ENCODE peak calls at places on chromosomes 3 and 15, in seven cellular contexts. One of them, this sample, is unnamed.

GRCh38 chr3:61194892-61195538 is 56.2 kb downstream of the FHIT start:
- DNase-seq in endodermal cell: no peak
- DNase-seq in CD8-positive, alpha-beta T cell: no peak
- DNase-seq in fibroblast of lung: no peak
- DNase-seq in left ventricle myocardium inferior: no peak
- DNase-seq in heart right ventricle: no peak
- DNase-seq in OCI-LY7: no peak
- DNase-seq in this sample: no peak

GRCh38 chr3:133703915-133704314 is 42.2 kb upstream of the TOPBP1 start:
- DNase-seq in endodermal cell: peak
- DNase-seq in CD8-positive, alpha-beta T cell: no peak
- DNase-seq in fibroblast of lung: no peak
- DNase-seq in left ventricle myocardium inferior: no peak
- DNase-seq in heart right ventricle: no peak
- DNase-seq in OCI-LY7: no peak
- DNase-seq in this sample: no peak

GRCh38 chr3:132161608-132162007 is 126.8 kb upstream of the CPNE4 start:
- DNase-seq in endodermal cell: peak
- DNase-seq in CD8-positive, alpha-beta T cell: no peak
- DNase-seq in fibroblast of lung: no peak
- DNase-seq in left ventricle myocardium inferior: no peak
- DNase-seq in heart right ventricle: no peak
- DNase-seq in OCI-LY7: no peak
- DNase-seq in this sample: no peak

GRCh38 chr3:126340596-126340942 is 16.6 kb downstream of the KLF15 start:
- DNase-seq in endodermal cell: no peak
- DNase-seq in CD8-positive, alpha-beta T cell: no peak
- DNase-seq in fibroblast of lung: no peak
- DNase-seq in left ventricle myocardium inferior: peak
- DNase-seq in heart right ventricle: no peak
- DNase-seq in OCI-LY7: no peak
- DNase-seq in this sample: peak

GRCh38 chr15:57924536-57924935 is 141.0 kb downstream of the ALDH1A2 start:
- DNase-seq in endodermal cell: no peak
- DNase-seq in CD8-positive, alpha-beta T cell: no peak
- DNase-seq in fibroblast of lung: no peak
- DNase-seq in left ventricle myocardium inferior: no peak
- DNase-seq in heart right ventricle: no peak
- DNase-seq in OCI-LY7: no peak
- DNase-seq in this sample: no peak

GRCh38 chr3:122520861-122521260 is 6.1 kb upstream of the KPNA1 start:
- DNase-seq in endodermal cell: no peak
- DNase-seq in CD8-positive, alpha-beta T cell: no peak
- DNase-seq in fibroblast of lung: no peak
- DNase-seq in left ventricle myocardium inferior: no peak
- DNase-seq in heart right ventricle: no peak
- DNase-seq in OCI-LY7: no peak
- DNase-seq in this sample: no peak

GRCh38 chr3:14525685-14526631 is 14.2 kb downstream of the GRIP2 start:
- DNase-seq in endodermal cell: peak
- DNase-seq in CD8-positive, alpha-beta T cell: no peak
- DNase-seq in fibroblast of lung: peak
- DNase-seq in left ventricle myocardium inferior: no peak
- DNase-seq in heart right ventricle: no peak
- DNase-seq in OCI-LY7: no peak
- DNase-seq in this sample: no peak

GRCh38 chr15:80856400-80856799 is 77.2 kb downstream of the CEMIP start:
- DNase-seq in endodermal cell: peak
- DNase-seq in CD8-positive, alpha-beta T cell: no peak
- DNase-seq in fibroblast of lung: no peak
- DNase-seq in left ventricle myocardium inferior: no peak
- DNase-seq in heart right ventricle: no peak
- DNase-seq in OCI-LY7: peak
- DNase-seq in this sample: no peak

GRCh38 chr3:172626241-172626640 is 84.6 kb downstream of the NCEH1 start:
- DNase-seq in endodermal cell: no peak
- DNase-seq in CD8-positive, alpha-beta T cell: no peak
- DNase-seq in fibroblast of lung: peak
- DNase-seq in left ventricle myocardium inferior: no peak
- DNase-seq in heart right ventricle: no peak
- DNase-seq in OCI-LY7: no peak
- DNase-seq in this sample: no peak

GRCh38 chr3:169528289-169528688 is 135.2 kb downstream of the MECOM start:
- DNase-seq in endodermal cell: no peak
- DNase-seq in CD8-positive, alpha-beta T cell: no peak
- DNase-seq in fibroblast of lung: peak
- DNase-seq in left ventricle myocardium inferior: no peak
- DNase-seq in heart right ventricle: no peak
- DNase-seq in OCI-LY7: no peak
- DNase-seq in this sample: no peak

GRCh38 chr3:12999147-13000140 is 73.8 kb downstream of the IQSEC1 start:
- DNase-seq in endodermal cell: no peak
- DNase-seq in CD8-positive, alpha-beta T cell: no peak
- DNase-seq in fibroblast of lung: peak
- DNase-seq in left ventricle myocardium inferior: peak
- DNase-seq in heart right ventricle: peak
- DNase-seq in OCI-LY7: peak
- DNase-seq in this sample: no peak

GRCh38 chr15:31457631-31458526 is 131.2 kb downstream of the KLF13 start:
- DNase-seq in endodermal cell: peak
- DNase-seq in CD8-positive, alpha-beta T cell: no peak
- DNase-seq in fibroblast of lung: peak
- DNase-seq in left ventricle myocardium inferior: no peak
- DNase-seq in heart right ventricle: no peak
- DNase-seq in OCI-LY7: peak
- DNase-seq in this sample: no peak

GRCh38 chr3:81277853-81278252 is 483.6 kb downstream of the GBE1 start:
- DNase-seq in endodermal cell: no peak
- DNase-seq in CD8-positive, alpha-beta T cell: no peak
- DNase-seq in fibroblast of lung: peak
- DNase-seq in left ventricle myocardium inferior: no peak
- DNase-seq in heart right ventricle: no peak
- DNase-seq in OCI-LY7: no peak
- DNase-seq in this sample: no peak

GRCh38 chr3:14364580-14365292 is 37.7 kb upstream of the SLC6A6 start:
- DNase-seq in endodermal cell: no peak
- DNase-seq in CD8-positive, alpha-beta T cell: no peak
- DNase-seq in fibroblast of lung: no peak
- DNase-seq in left ventricle myocardium inferior: no peak
- DNase-seq in heart right ventricle: no peak
- DNase-seq in OCI-LY7: no peak
- DNase-seq in this sample: no peak

GRCh38 chr3:46482632-46483311 is 15.0 kb upstream of the RTP3 start:
- DNase-seq in endodermal cell: peak
- DNase-seq in CD8-positive, alpha-beta T cell: no peak
- DNase-seq in fibroblast of lung: peak
- DNase-seq in left ventricle myocardium inferior: no peak
- DNase-seq in heart right ventricle: no peak
- DNase-seq in OCI-LY7: no peak
- DNase-seq in this sample: no peak

GRCh38 chr15:91538782-91539181 is 314.7 kb upstream of the SLCO3A1 start:
- DNase-seq in endodermal cell: no peak
- DNase-seq in CD8-positive, alpha-beta T cell: no peak
- DNase-seq in fibroblast of lung: no peak
- DNase-seq in left ventricle myocardium inferior: no peak
- DNase-seq in heart right ventricle: no peak
- DNase-seq in OCI-LY7: no peak
- DNase-seq in this sample: no peak

GRCh38 chr3:34696831-34697230 is 898.4 kb downstream of the PDCD6IP start:
- DNase-seq in endodermal cell: no peak
- DNase-seq in CD8-positive, alpha-beta T cell: no peak
- DNase-seq in fibroblast of lung: no peak
- DNase-seq in left ventricle myocardium inferior: no peak
- DNase-seq in heart right ventricle: no peak
- DNase-seq in OCI-LY7: no peak
- DNase-seq in this sample: no peak

GRCh38 chr3:182937293-182938051 is 42.9 kb downstream of the DCUN1D1 start:
- DNase-seq in endodermal cell: no peak
- DNase-seq in CD8-positive, alpha-beta T cell: no peak
- DNase-seq in fibroblast of lung: no peak
- DNase-seq in left ventricle myocardium inferior: no peak
- DNase-seq in heart right ventricle: no peak
- DNase-seq in OCI-LY7: peak
- DNase-seq in this sample: no peak

GRCh38 chr15:89093509-89093908 is 5.3 kb downstream of the ABHD2 start:
- DNase-seq in endodermal cell: no peak
- DNase-seq in CD8-positive, alpha-beta T cell: no peak
- DNase-seq in fibroblast of lung: no peak
- DNase-seq in left ventricle myocardium inferior: no peak
- DNase-seq in heart right ventricle: no peak
- DNase-seq in OCI-LY7: no peak
- DNase-seq in this sample: no peak
- H3K4me3 ChIP-seq in endodermal cell: no peak
- H3K4me3 ChIP-seq in CD8-positive, alpha-beta T cell: no peak
- H3K4me3 ChIP-seq in fibroblast of lung: no peak
- H3K4me3 ChIP-seq in left ventricle myocardium inferior: no peak
- H3K4me3 ChIP-seq in heart right ventricle: no peak
- H3K4me3 ChIP-seq in OCI-LY7: no peak
- H3K4me3 ChIP-seq in this sample: peak

GRCh38 chr3:187740446-187741399 is 4.5 kb downstream of the BCL6 start:
- DNase-seq in endodermal cell: peak
- DNase-seq in CD8-positive, alpha-beta T cell: peak
- DNase-seq in fibroblast of lung: peak
- DNase-seq in left ventricle myocardium inferior: peak
- DNase-seq in heart right ventricle: peak
- DNase-seq in OCI-LY7: peak
- DNase-seq in this sample: peak

GRCh38 chr3:187739561-187740445 is 5.5 kb downstream of the BCL6 start:
- DNase-seq in endodermal cell: peak
- DNase-seq in CD8-positive, alpha-beta T cell: peak
- DNase-seq in fibroblast of lung: peak
- DNase-seq in left ventricle myocardium inferior: peak
- DNase-seq in heart right ventricle: peak
- DNase-seq in OCI-LY7: peak
- DNase-seq in this sample: peak

GRCh38 chr3:187743195-187744141 is 1.8 kb downstream of the BCL6 start:
- DNase-seq in endodermal cell: peak
- DNase-seq in CD8-positive, alpha-beta T cell: peak
- DNase-seq in fibroblast of lung: peak
- DNase-seq in left ventricle myocardium inferior: peak
- DNase-seq in heart right ventricle: peak
- DNase-seq in OCI-LY7: peak
- DNase-seq in this sample: no peak

GRCh38 chr3:187742351-187743171 is 2.7 kb downstream of the BCL6 start:
- DNase-seq in endodermal cell: no peak
- DNase-seq in CD8-positive, alpha-beta T cell: no peak
- DNase-seq in fibroblast of lung: peak
- DNase-seq in left ventricle myocardium inferior: peak
- DNase-seq in heart right ventricle: no peak
- DNase-seq in OCI-LY7: peak
- DNase-seq in this sample: no peak

GRCh38 chr3:187741403-187742350 is 3.6 kb downstream of the BCL6 start:
- DNase-seq in endodermal cell: peak
- DNase-seq in CD8-positive, alpha-beta T cell: peak
- DNase-seq in fibroblast of lung: peak
- DNase-seq in left ventricle myocardium inferior: peak
- DNase-seq in heart right ventricle: peak
- DNase-seq in OCI-LY7: peak
- DNase-seq in this sample: no peak
- H3K27ac ChIP-seq in endodermal cell: no peak
- H3K27ac ChIP-seq in CD8-positive, alpha-beta T cell: peak
- H3K27ac ChIP-seq in fibroblast of lung: peak
- H3K27ac ChIP-seq in left ventricle myocardium inferior: peak
- H3K27ac ChIP-seq in heart right ventricle: peak
- H3K27ac ChIP-seq in OCI-LY7: peak
- H3K27ac ChIP-seq in this sample: peak

GRCh38 chr15:67569668-67570067 is 27.2 kb downstream of the MAP2K5 start:
- DNase-seq in endodermal cell: no peak
- DNase-seq in CD8-positive, alpha-beta T cell: no peak
- DNase-seq in fibroblast of lung: no peak
- DNase-seq in left ventricle myocardium inferior: no peak
- DNase-seq in heart right ventricle: no peak
- DNase-seq in OCI-LY7: no peak
- DNase-seq in this sample: no peak

GRCh38 chr15:67563961-67564570 is 21.6 kb downstream of the MAP2K5 start:
- DNase-seq in endodermal cell: no peak
- DNase-seq in CD8-positive, alpha-beta T cell: no peak
- DNase-seq in fibroblast of lung: no peak
- DNase-seq in left ventricle myocardium inferior: no peak
- DNase-seq in heart right ventricle: no peak
- DNase-seq in OCI-LY7: no peak
- DNase-seq in this sample: no peak

GRCh38 chr15:67563092-67563491 is 20.6 kb downstream of the MAP2K5 start:
- DNase-seq in endodermal cell: no peak
- DNase-seq in CD8-positive, alpha-beta T cell: no peak
- DNase-seq in fibroblast of lung: no peak
- DNase-seq in left ventricle myocardium inferior: no peak
- DNase-seq in heart right ventricle: no peak
- DNase-seq in OCI-LY7: no peak
- DNase-seq in this sample: no peak

GRCh38 chr15:67560320-67560719 is 17.8 kb downstream of the MAP2K5 start:
- DNase-seq in endodermal cell: no peak
- DNase-seq in CD8-positive, alpha-beta T cell: no peak
- DNase-seq in fibroblast of lung: no peak
- DNase-seq in left ventricle myocardium inferior: no peak
- DNase-seq in heart right ventricle: no peak
- DNase-seq in OCI-LY7: no peak
- DNase-seq in this sample: no peak

DNA sequence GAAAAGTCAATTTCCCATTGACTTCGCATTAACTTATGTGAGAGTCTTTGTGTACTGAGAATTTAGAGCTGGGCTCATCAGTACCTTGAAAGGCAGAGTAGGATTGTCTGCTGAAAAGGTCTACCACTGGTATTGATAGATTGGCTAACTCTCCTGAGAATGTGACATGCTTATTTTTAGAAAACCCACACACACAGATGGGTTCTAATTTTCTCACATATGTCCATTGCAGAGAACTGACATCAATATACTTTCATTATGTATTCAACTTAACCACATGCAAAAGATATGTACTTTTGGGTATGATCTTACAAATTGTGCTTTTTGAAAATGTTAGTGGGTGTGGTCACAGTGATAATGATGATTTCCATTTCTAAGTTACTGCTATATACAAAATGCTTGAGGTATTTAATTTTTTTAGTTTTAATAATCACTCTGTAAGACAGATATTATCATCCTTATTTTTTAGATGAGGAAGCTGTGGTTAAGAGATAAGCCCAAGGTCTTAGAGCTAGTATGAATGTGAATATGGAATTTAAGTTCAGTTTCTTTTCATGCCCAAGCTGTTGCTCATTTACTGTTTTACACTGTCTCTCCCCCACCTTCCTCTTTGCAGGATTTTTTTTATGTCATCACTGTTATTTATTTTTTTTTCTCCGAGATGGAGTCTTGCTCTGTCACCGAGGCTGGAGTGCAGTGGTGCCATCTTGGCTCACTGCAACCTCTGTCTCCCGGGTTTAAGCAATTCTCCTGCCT is 22.3 kb downstream of the MAP2K5 start:
- DNase-seq in endodermal cell: no peak
- DNase-seq in CD8-positive, alpha-beta T cell: no peak
- DNase-seq in fibroblast of lung: peak
- DNase-seq in left ventricle myocardium inferior: no peak
- DNase-seq in heart right ventricle: no peak
- DNase-seq in OCI-LY7: no peak
- DNase-seq in this sample: no peak
- H3K4me3 ChIP-seq in endodermal cell: no peak
- H3K4me3 ChIP-seq in CD8-positive, alpha-beta T cell: no peak
- H3K4me3 ChIP-seq in fibroblast of lung: no peak
- H3K4me3 ChIP-seq in left ventricle myocardium inferior: no peak
- H3K4me3 ChIP-seq in heart right ventricle: no peak
- H3K4me3 ChIP-seq in OCI-LY7: no peak
- H3K4me3 ChIP-seq in this sample: no peak

GRCh38 chr15:66822576-66822975 is 120.5 kb downstream of the SMAD6 start:
- DNase-seq in endodermal cell: peak
- DNase-seq in CD8-positive, alpha-beta T cell: no peak
- DNase-seq in fibroblast of lung: no peak
- DNase-seq in left ventricle myocardium inferior: no peak
- DNase-seq in heart right ventricle: no peak
- DNase-seq in OCI-LY7: no peak
- DNase-seq in this sample: no peak
- H3K27ac ChIP-seq in endodermal cell: no peak
- H3K27ac ChIP-seq in CD8-positive, alpha-beta T cell: no peak
- H3K27ac ChIP-seq in fibroblast of lung: no peak
- H3K27ac ChIP-seq in left ventricle myocardium inferior: no peak
- H3K27ac ChIP-seq in heart right ventricle: no peak
- H3K27ac ChIP-seq in OCI-LY7: no peak
- H3K27ac ChIP-seq in this sample: no peak

This sample was measured in dorsolateral prefrontal cortex.